ENCODE peak calls at places on chromosomes 7 and 10, in four cellular contexts. One of them, this sample, is unnamed.

GRCh38 chr7:94129443-94130140 is 125.4 kb upstream of the BET1 start:
- DNase-seq in left kidney: peak
- DNase-seq in hypothalamus: no peak
- DNase-seq in chondrocyte: no peak
- DNase-seq in this sample: no peak

GRCh38 chr10:34168429-34168828 is 646.7 kb downstream of the PARD3 start:
- DNase-seq in left kidney: peak
- DNase-seq in hypothalamus: no peak
- DNase-seq in chondrocyte: no peak
- DNase-seq in this sample: no peak

GRCh38 chr7:87131806-87132205 is 20.4 kb upstream of the DMTF1 start:
- DNase-seq in left kidney: no peak
- DNase-seq in hypothalamus: no peak
- DNase-seq in chondrocyte: no peak
- DNase-seq in this sample: no peak

GRCh38 chr7:151308791-151309190 is 32.8 kb upstream of the NUB1 start:
- DNase-seq in left kidney: no peak
- DNase-seq in hypothalamus: no peak
- DNase-seq in chondrocyte: no peak
- DNase-seq in this sample: no peak

GRCh38 chr10:131784363-131785120 is 116.3 kb upstream of the PPP2R2D start:
- DNase-seq in left kidney: no peak
- DNase-seq in hypothalamus: no peak
- DNase-seq in chondrocyte: no peak
- DNase-seq in this sample: no peak

GRCh38 chr10:95437669-95438068 is 123.5 kb downstream of the SORBS1 start:
- DNase-seq in left kidney: no peak
- DNase-seq in hypothalamus: no peak
- DNase-seq in chondrocyte: no peak
- DNase-seq in this sample: no peak

GRCh38 chr10:69715156-69715898 is 85.3 kb downstream of the FAM241B start:
- DNase-seq in left kidney: no peak
- DNase-seq in hypothalamus: no peak
- DNase-seq in chondrocyte: no peak
- DNase-seq in this sample: no peak

GRCh38 chr10:17074548-17074860 is 55.1 kb downstream of the CUBN start:
- DNase-seq in left kidney: no peak
- DNase-seq in hypothalamus: no peak
- DNase-seq in chondrocyte: no peak
- DNase-seq in this sample: no peak

GRCh38 chr7:128103498-128104108 is 72.4 kb upstream of the LRRC4 start:
- DNase-seq in left kidney: peak
- DNase-seq in hypothalamus: no peak
- DNase-seq in chondrocyte: peak
- DNase-seq in this sample: no peak

GRCh38 chr10:117555863-117556262 is 13.3 kb downstream of the EMX2 start:
- DNase-seq in left kidney: no peak
- DNase-seq in hypothalamus: no peak
- DNase-seq in chondrocyte: no peak
- DNase-seq in this sample: no peak

GRCh38 chr7:102456327-102456726 is 8.3 kb downstream of the ALKBH4 start:
- DNase-seq in left kidney: peak
- DNase-seq in hypothalamus: no peak
- DNase-seq in chondrocyte: no peak
- DNase-seq in this sample: no peak

GRCh38 chr10:122546242-122546641 is 14.3 kb upstream of the DMBT1 start:
- DNase-seq in left kidney: no peak
- DNase-seq in hypothalamus: no peak
- DNase-seq in chondrocyte: no peak
- DNase-seq in this sample: no peak

GRCh38 chr10:85105614-85106013 is 777.2 kb downstream of the CCSER2 start:
- DNase-seq in left kidney: peak
- DNase-seq in hypothalamus: no peak
- DNase-seq in chondrocyte: no peak
- DNase-seq in this sample: peak

GRCh38 chr10:124150189-124150806 is 56.9 kb upstream of the CHST15 start:
- DNase-seq in left kidney: no peak
- DNase-seq in hypothalamus: no peak
- DNase-seq in chondrocyte: no peak
- DNase-seq in this sample: no peak

GRCh38 chr7:108094933-108095710 is 35.0 kb downstream of the LAMB4 start:
- DNase-seq in left kidney: peak
- DNase-seq in hypothalamus: no peak
- DNase-seq in chondrocyte: no peak
- DNase-seq in this sample: no peak

GRCh38 chr10:96089116-96089515 is 41.0 kb upstream of the ZNF518A start:
- DNase-seq in left kidney: peak
- DNase-seq in hypothalamus: no peak
- DNase-seq in chondrocyte: no peak
- DNase-seq in this sample: no peak

GRCh38 chr10:37747081-37747480 is 110.3 kb downstream of the ZNF248 start:
- DNase-seq in left kidney: no peak
- DNase-seq in hypothalamus: no peak
- DNase-seq in chondrocyte: no peak
- DNase-seq in this sample: no peak

GRCh38 chr10:70274643-70275042 is 9.2 kb downstream of the NPFFR1 start:
- DNase-seq in left kidney: no peak
- DNase-seq in hypothalamus: no peak
- DNase-seq in chondrocyte: no peak
- DNase-seq in this sample: no peak

GRCh38 chr7:6181136-6181535 is 91.3 kb downstream of the CYTH3 start:
- DNase-seq in left kidney: peak
- DNase-seq in hypothalamus: no peak
- DNase-seq in chondrocyte: no peak
- DNase-seq in this sample: no peak

GRCh38 chr10:47198221-47198620 is 101.8 kb upstream of the GDF10 start:
- DNase-seq in left kidney: peak
- DNase-seq in hypothalamus: no peak
- DNase-seq in chondrocyte: no peak
- DNase-seq in this sample: no peak

GRCh38 chr7:15921576-15921975 is 235.1 kb upstream of the MEOX2 start:
- DNase-seq in left kidney: no peak
- DNase-seq in hypothalamus: no peak
- DNase-seq in chondrocyte: no peak
- DNase-seq in this sample: no peak

GRCh38 chr7:116439856-116440549 is 59.5 kb upstream of the CAV2 start:
- DNase-seq in left kidney: no peak
- DNase-seq in hypothalamus: no peak
- DNase-seq in chondrocyte: no peak
- DNase-seq in this sample: no peak

This sample was measured in neural crest cell.